ENCODE peak calls at places on chromosomes 12 and 14, in ten cellular contexts. J, S, M, V, O, H, I, Z, E and W are unnamed samples.

GRCh38 chr14:100898935-100899840 is 4.3 kb downstream of the RTL1 start:
- DNase-seq in J (peak), S (no peak), M (no peak), V (peak), O (no peak), H (no peak), I (peak), Z (no peak), E (peak), W (no peak)

GRCh38 chr12:75959506-75959905 is 72.1 kb downstream of the PHLDA1 start:
- DNase-seq in J (no peak), S (no peak), M (peak), V (no peak), O (no peak), H (no peak), I (no peak), Z (no peak), E (no peak), W (no peak)

GRCh38 chr12:114555451-114555850 is 128.5 kb downstream of the TBX3 start:
- DNase-seq in J (no peak), S (no peak), M (no peak), V (no peak), O (no peak), H (no peak), I (no peak), Z (no peak), E (no peak), W (no peak)

GRCh38 chr14:52661314-52661713 is 34.0 kb downstream of the ERO1A start:
- DNase-seq in J (no peak), S (no peak), M (no peak), V (no peak), O (peak), H (no peak), I (no peak), Z (no peak), E (no peak), W (no peak)

GRCh38 chr12:112752298-112752697 is 39.2 kb upstream of the RPH3A start:
- DNase-seq in J (no peak), S (no peak), M (no peak), V (no peak), O (no peak), H (no peak), I (no peak), Z (no peak), E (no peak), W (no peak)

GRCh38 chr14:51517116-51517515 is 134.6 kb upstream of the FRMD6 start:
- DNase-seq in J (no peak), S (no peak), M (no peak), V (no peak), O (no peak), H (no peak), I (no peak), Z (no peak), E (no peak), W (no peak)

GRCh38 chr14:20683896-20684661 is at the start of gene RNASE4:
- DNase-seq in J (peak), S (peak), M (peak), V (peak), O (peak), H (peak), I (peak), Z (peak), E (peak), W (peak)

GRCh38 chr12:70794131-70794530 is 126.4 kb downstream of the PTPRR start:
- DNase-seq in J (no peak), S (no peak), M (no peak), V (no peak), O (no peak), H (no peak), I (no peak), Z (no peak), E (no peak), W (no peak)

GRCh38 chr12:57240926-57241555 is 9.9 kb downstream of the STAC3 start:
- DNase-seq in J (no peak), S (no peak), M (peak), V (peak), O (no peak), H (peak), I (peak), Z (peak), E (no peak), W (no peak)

GRCh38 chr14:105860615-105861580 is 334.5 kb downstream of the TMEM121 start:
- DNase-seq in J (no peak), S (no peak), M (peak), V (peak), O (peak), H (no peak), I (no peak), Z (no peak), E (peak), W (peak)

GRCh38 chr12:6466184-6466573 is 4.3 kb downstream of the VAMP1 start:
- DNase-seq in J (no peak), S (no peak), M (no peak), V (no peak), O (no peak), H (no peak), I (no peak), Z (no peak), E (peak), W (no peak)

GRCh38 chr12:52090291-52090690 is 10.8 kb downstream of the SMIM41 start:
- DNase-seq in J (no peak), S (no peak), M (peak), V (no peak), O (no peak), H (no peak), I (no peak), Z (no peak), E (peak), W (no peak)

GRCh38 chr14:31172084-31172483 is 35.5 kb downstream of the HECTD1 start:
- DNase-seq in J (no peak), S (no peak), M (no peak), V (no peak), O (no peak), H (no peak), I (no peak), Z (no peak), E (no peak), W (no peak)

GRCh38 chr12:12684375-12685106 is 11.4 kb downstream of the GPR19 start:
- DNase-seq in J (peak), S (peak), M (peak), V (no peak), O (no peak), H (peak), I (peak), Z (peak), E (no peak), W (no peak)

GRCh38 chr14:83208346-83208745 is 1674.7 kb upstream of the SEL1L start:
- DNase-seq in J (no peak), S (no peak), M (no peak), V (no peak), O (no peak), H (no peak), I (no peak), Z (no peak), E (no peak), W (no peak)